ENCODE peak calls at places on chromosomes 1 and 21, in nine cellular contexts. G, O, X, F, N, B, Q, J and H are unnamed samples.
A peak's percentile ranks its signal among the peaks of the same experiment; 100 is the strongest.

GRCh38 chr1:228213917-228214808 is 6.3 kb downstream of the OBSCN start:
- DNase-seq in Q (no peak), F (no peak), X (no peak), N (no peak), J (no peak), B (no peak), O (no peak), G (no peak), H (no peak)

GRCh38 chr1:213622365-213623087 is 365.2 kb upstream of the PROX1 start:
- DNase-seq in J (peak; percentile 13), Q (no peak), N (no peak), B (no peak), G (no peak), F (no peak), O (no peak), X (no peak), H (no peak)

GRCh38 chr21:28899744-28900143 is 92.9 kb downstream of the LTN1 start:
- DNase-seq in J (no peak), G (peak; percentile 78), O (peak; percentile 12), N (peak; percentile 14), F (peak; percentile 70), B (no peak), X (peak; percentile 87), Q (no peak), H (no peak)

GRCh38 chr1:220734571-220735326 is 13.4 kb upstream of the MTARC2 start:
- DNase-seq in B (no peak), O (peak; percentile 82), X (peak; percentile 85), F (peak; percentile 73), Q (no peak), G (peak; percentile 81), N (peak; percentile 71), J (no peak), H (no peak)

GRCh38 chr1:230632273-230632873 is 9.9 kb upstream of the COG2 start:
- DNase-seq in F (peak; percentile 44), B (no peak), Q (peak; percentile 9), O (peak; percentile 11), X (peak; percentile 44), N (peak; percentile 88), J (no peak), G (peak; percentile 24), H (no peak)

GRCh38 chr1:18681423-18681835 is 50.8 kb downstream of the PAX7 start:
- DNase-seq in B (no peak), J (no peak), X (peak; percentile 39), Q (peak; percentile 24), F (peak; percentile 35), G (peak; percentile 16), O (peak; percentile 26), N (peak; percentile 83), H (no peak)

GRCh38 chr1:104780470-104781078 is 1030.9 kb downstream of the AMY1C start:
- DNase-seq in X (peak; percentile 41), F (peak; percentile 29), B (no peak), G (peak; percentile 1), O (no peak), J (no peak), Q (peak; percentile 23), N (peak; percentile 45), H (no peak)

GRCh38 chr1:65940131-65940530 is 147.4 kb downstream of the PDE4B start:
- DNase-seq in N (no peak), G (no peak), J (no peak), O (no peak), Q (no peak), X (no peak), F (no peak), B (no peak), H (no peak)

GRCh38 chr1:21861602-21862429 is 49.8 kb downstream of the LDLRAD2 start:
- DNase-seq in Q (no peak), O (peak; percentile 68), B (no peak), F (no peak), X (peak; percentile 67), J (no peak), G (peak; percentile 78), N (peak; percentile 74), H (no peak)

GRCh38 chr1:19690342-19690741 is 25.7 kb downstream of the HTR6 start:
- DNase-seq in B (no peak), G (no peak), F (no peak), O (no peak), N (no peak), Q (no peak), X (no peak), J (no peak), H (no peak)

GRCh38 chr1:197178998-197179397 is 32.5 kb upstream of the ASPM start:
- DNase-seq in F (peak; percentile 74), J (no peak), N (peak; percentile 30), B (no peak), Q (no peak), O (peak; percentile 70), X (peak; percentile 84), G (peak; percentile 74), H (no peak)

GRCh38 chr1:61322769-61323168 is 240.4 kb downstream of the NFIA start:
- DNase-seq in X (peak; percentile 44), J (no peak), B (no peak), O (no peak), F (no peak), G (no peak), N (peak; percentile 37), Q (no peak), H (no peak)

GRCh38 chr21:43718872-43719747 is at the start of gene PDXK:
- DNase-seq in J (peak; percentile 87), Q (peak; percentile 73), O (peak; percentile 78), B (peak; percentile 81), G (peak; percentile 77), F (peak; percentile 87), N (peak; percentile 82), X (peak; percentile 76), H (peak; percentile 93)

GRCh38 chr1:56645663-56646330 is 683 bp downstream of the PRKAA2 start:
- DNase-seq in X (no peak), O (no peak), Q (no peak), G (no peak), N (no peak), J (peak; percentile 22), F (no peak), B (no peak), H (no peak)

GRCh38 chr1:205360166-205360565 is 3.4 kb upstream of the KLHDC8A start:
- DNase-seq in J (no peak), Q (no peak), O (no peak), N (no peak), F (no peak), X (no peak), B (no peak), G (no peak), H (no peak)

GRCh38 chr1:201714542-201715276 is 114.2 kb upstream of the IPO9 start:
- DNase-seq in G (peak; percentile 100), Q (no peak), O (peak; percentile 100), X (peak; percentile 100), J (peak; percentile 86), B (no peak), N (peak; percentile 100), F (peak; percentile 97), H (no peak)

GRCh38 chr1:46485564-46486431 is 3.8 kb upstream of the DMBX1 start:
- DNase-seq in B (no peak), X (no peak), O (no peak), G (no peak), F (no peak), Q (no peak), J (no peak), N (no peak), H (no peak)

GRCh38 chr1:4362314-4363044 is 291.9 kb upstream of the AJAP1 start:
- DNase-seq in Q (no peak), F (no peak), G (no peak), X (no peak), B (no peak), J (no peak), N (no peak), O (no peak), H (no peak)

GRCh38 chr1:91099746-91100621 is 78.1 kb upstream of the ZNF644 start:
- DNase-seq in Q (no peak), B (peak; percentile 24), J (no peak), X (no peak), G (no peak), F (no peak), N (peak; percentile 5), O (peak; percentile 29), H (no peak)

GRCh38 chr1:29156543-29157268 is 25.0 kb downstream of the SRSF4 start:
- DNase-seq in N (no peak), X (peak; percentile 35), G (peak; percentile 49), J (no peak), B (no peak), Q (no peak), F (peak; percentile 88), O (peak; percentile 44), H (no peak)
- TF ChIP-seq CTCF in N (no peak), X (no peak), G (no peak), J (no peak), B (no peak), Q (no peak), F (no peak), O (no peak), H (no peak)

GRCh38 chr1:226868726-226869125 is 1.7 kb upstream of the PSEN2 start:
- DNase-seq in O (no peak), G (no peak), Q (no peak), J (no peak), N (no peak), F (no peak), X (no peak), B (no peak), H (no peak)

GRCh38 chr1:226871636-226872327 is 1.4 kb downstream of the PSEN2 start:
- DNase-seq in N (no peak), O (no peak), X (no peak), J (no peak), F (no peak), B (no peak), G (no peak), Q (no peak), H (no peak)

GRCh38 chr1:226871047-226871365 is 590 bp downstream of the PSEN2 start:
- DNase-seq in J (no peak), N (no peak), F (no peak), B (no peak), X (no peak), Q (no peak), G (no peak), O (no peak), H (no peak)

GRCh38 chr1:226870026-226870322 is 442 bp upstream of the PSEN2 start:
- DNase-seq in B (no peak), Q (no peak), F (no peak), J (no peak), G (no peak), N (no peak), X (no peak), O (no peak), H (no peak)

GRCh38 chr1:226870323-226871046 is at the start of gene PSEN2:
- DNase-seq in O (peak; percentile 54), G (peak; percentile 28), N (peak; percentile 74), Q (peak; percentile 41), X (peak; percentile 27), F (peak; percentile 63), B (peak; percentile 60), J (peak; percentile 81), H (peak; percentile 80)
- TF ChIP-seq CTCF in O (no peak), G (peak; percentile 31), N (peak; percentile 53), Q (peak; percentile 43), X (no peak), F (peak; percentile 19), B (no peak), J (peak; percentile 33), H (no peak)

GRCh38 chr21:37281993-37282392 is 14.9 kb upstream of the VPS26C start:
- DNase-seq in X (no peak), B (no peak), N (no peak), O (no peak), J (no peak), Q (no peak), G (no peak), F (no peak), H (no peak)
- TF ChIP-seq CTCF in X (no peak), B (no peak), N (no peak), O (no peak), J (no peak), Q (no peak), G (no peak), F (no peak), H (no peak)

GRCh38 chr1:207713529-207713928 is 38.3 kb upstream of the CD46 start:
- DNase-seq in B (no peak), X (no peak), O (no peak), F (no peak), J (no peak), Q (no peak), G (no peak), N (no peak), H (no peak)
- TF ChIP-seq CTCF in B (no peak), X (no peak), O (no peak), F (no peak), J (no peak), Q (no peak), G (no peak), N (no peak), H (no peak)